ENCODE peak calls at places on chromosomes 11 and 22, in ten cellular contexts. O is Caco-2, X is AG09309, J is Peyer's patch, Q is IMR-90, E is keratinocyte, S is aorta, D is adrenal gland, V is lower lobe of right lung, F is heart left ventricle. W is an unnamed sample.

GRCh38 chr11:69308936-69309799 is 15.2 kb downstream of the MYEOV start:
- DNase-seq in V (no peak), O (no peak), F (no peak), J (no peak), S (no peak), E (no peak), X (no peak), Q (no peak), D (no peak), W (no peak)

GRCh38 chr11:12684354-12684753 is 10.1 kb downstream of the TEAD1 start:
- DNase-seq in J (no peak), X (no peak), V (no peak), S (no peak), Q (no peak), F (no peak), E (no peak), D (no peak), O (no peak), W (no peak)

GRCh38 chr22:46769191-46769675 is 6.8 kb downstream of the TBC1D22A start:
- DNase-seq in S (peak; percentile 45), V (peak; percentile 46), F (peak; percentile 64), O (no peak), D (no peak), J (peak; percentile 81), Q (no peak), X (no peak), E (no peak), W (peak; percentile 97)

GRCh38 chr11:9858822-9859221 is 194.9 kb downstream of the SWAP70 start:
- DNase-seq in V (no peak), Q (peak; percentile 50), S (no peak), E (no peak), O (no peak), D (no peak), X (no peak), J (no peak), F (no peak), W (no peak)

GRCh38 chr11:134433806-134434205 is 21.8 kb upstream of the B3GAT1 start:
- DNase-seq in F (no peak), E (no peak), O (no peak), Q (no peak), S (no peak), V (no peak), J (no peak), D (no peak), X (no peak), W (no peak)

GRCh38 chr22:18157714-18158028 is 7.7 kb downstream of the USP18 start:
- DNase-seq in S (no peak), V (no peak), Q (no peak), J (no peak), F (no peak), E (no peak), O (no peak), D (no peak), X (no peak), W (no peak)

GRCh38 chr11:103257360-103257759 is 148.1 kb downstream of the DYNC2H1 start:
- DNase-seq in S (no peak), X (no peak), D (no peak), Q (peak; percentile 49), F (no peak), V (no peak), J (no peak), E (no peak), O (peak; percentile 58), W (no peak)

GRCh38 chr11:86477495-86478155 is 102.9 kb downstream of the CCDC81 start:
- DNase-seq in S (peak; percentile 59), J (no peak), X (no peak), D (peak; percentile 68), E (no peak), F (no peak), Q (peak; percentile 45), V (no peak), O (no peak), W (no peak)

GRCh38 chr11:66720223-66720898 is 8.7 kb downstream of the SPTBN2 start:
- DNase-seq in V (peak; percentile 67), J (peak; percentile 61), S (no peak), D (peak; percentile 98), O (peak; percentile 34), X (no peak), Q (peak; percentile 56), F (no peak), E (no peak), W (peak; percentile 40)

GRCh38 chr11:66721939-66722338 is 7.1 kb downstream of the SPTBN2 start:
- DNase-seq in V (no peak), D (no peak), S (no peak), F (no peak), O (no peak), Q (no peak), E (no peak), J (no peak), X (no peak), W (no peak)

GRCh38 chr11:66719111-66719872 is 9.7 kb downstream of the SPTBN2 start:
- DNase-seq in Q (no peak), J (no peak), S (no peak), V (no peak), F (no peak), X (no peak), O (no peak), E (no peak), D (no peak), W (no peak)

GRCh38 chr11:66722745-66723651 is 6.0 kb downstream of the SPTBN2 start:
- DNase-seq in X (no peak), J (no peak), Q (no peak), F (no peak), V (no peak), E (no peak), S (no peak), O (no peak), D (no peak), W (no peak)

GRCh38 chr11:66720899-66721470 is 8.0 kb downstream of the SPTBN2 start:
- DNase-seq in O (no peak), V (no peak), D (no peak), Q (no peak), S (no peak), F (no peak), E (no peak), J (no peak), X (no peak), W (no peak)
- H3K4me3 ChIP-seq in O (no peak overlapping the region), V (no peak overlapping the region), D (no peak overlapping the region), Q (no peak overlapping the region), S (no peak overlapping the region), F (no peak overlapping the region), E (no peak overlapping the region), J (no peak overlapping the region), X (no peak overlapping the region), W (no peak overlapping the region)

GRCh38 chr11:27717377-27717776 is 17.1 kb upstream of the BDNF start:
- DNase-seq in D (no peak), S (no peak), X (no peak), E (no peak), F (no peak), V (no peak), J (no peak), Q (no peak), O (no peak), W (no peak)

GRCh38 chr11:27719575-27719925 is 19.3 kb upstream of the BDNF start:
- DNase-seq in F (no peak), V (no peak), X (no peak), S (no peak), E (no peak), Q (no peak), J (no peak), D (no peak), O (no peak), W (no peak)

GRCh38 chr11:27717801-27718229 is 17.6 kb upstream of the BDNF start:
- DNase-seq in X (no peak), E (no peak), J (no peak), F (no peak), S (no peak), V (no peak), D (no peak), Q (no peak), O (no peak), W (no peak)

GRCh38 chr11:27718853-27719574 is 18.8 kb upstream of the BDNF start:
- DNase-seq in V (no peak), O (peak; percentile 71), F (peak; percentile 30), E (no peak), D (no peak), J (no peak), S (peak; percentile 52), X (no peak), Q (peak; percentile 65), W (peak; percentile 71)

DNA sequence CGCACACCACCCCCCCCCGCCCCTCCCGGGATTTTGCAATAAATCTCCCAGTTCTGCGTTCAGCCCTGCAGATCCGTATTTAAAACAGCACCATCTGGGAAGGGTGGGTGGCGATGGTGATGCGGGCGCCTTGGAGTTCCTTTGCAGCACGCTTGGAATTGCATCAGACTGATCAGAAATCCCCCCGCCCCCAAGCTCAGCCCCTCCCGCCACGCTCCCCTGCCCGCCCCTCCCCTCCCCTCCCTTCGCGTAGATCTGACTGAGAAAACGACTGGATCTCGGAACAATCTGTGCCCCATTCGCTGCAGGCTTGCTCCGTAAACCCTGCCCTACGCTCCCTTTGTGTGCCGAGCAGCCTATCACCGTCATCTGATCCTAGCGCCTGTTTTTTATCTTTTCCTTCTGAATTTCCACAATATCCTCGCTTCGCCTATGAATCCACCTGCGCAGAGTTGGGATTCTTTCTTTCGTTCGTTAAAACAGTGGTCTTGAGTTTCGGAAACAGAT is 18.1 kb upstream of the BDNF start:
- DNase-seq in S (no peak), X (peak; percentile 94), F (no peak), O (peak; percentile 83), Q (peak; percentile 95), J (no peak), V (no peak), E (no peak), D (peak; percentile 56), W (peak; percentile 67)
- H3K4me3 ChIP-seq in S (peak overlapping the region; percentile 36), X (peak overlapping the region; percentile 83), F (peak overlapping the region; percentile 23), O (peak overlapping the region; percentile 51), Q (peak overlapping the region; percentile 70), J (no peak overlapping the region), V (peak overlapping the region; percentile 39), E (peak overlapping the region; percentile 49), D (peak overlapping the region; percentile 26), W (peak overlapping the region; percentile 39)

DNA sequence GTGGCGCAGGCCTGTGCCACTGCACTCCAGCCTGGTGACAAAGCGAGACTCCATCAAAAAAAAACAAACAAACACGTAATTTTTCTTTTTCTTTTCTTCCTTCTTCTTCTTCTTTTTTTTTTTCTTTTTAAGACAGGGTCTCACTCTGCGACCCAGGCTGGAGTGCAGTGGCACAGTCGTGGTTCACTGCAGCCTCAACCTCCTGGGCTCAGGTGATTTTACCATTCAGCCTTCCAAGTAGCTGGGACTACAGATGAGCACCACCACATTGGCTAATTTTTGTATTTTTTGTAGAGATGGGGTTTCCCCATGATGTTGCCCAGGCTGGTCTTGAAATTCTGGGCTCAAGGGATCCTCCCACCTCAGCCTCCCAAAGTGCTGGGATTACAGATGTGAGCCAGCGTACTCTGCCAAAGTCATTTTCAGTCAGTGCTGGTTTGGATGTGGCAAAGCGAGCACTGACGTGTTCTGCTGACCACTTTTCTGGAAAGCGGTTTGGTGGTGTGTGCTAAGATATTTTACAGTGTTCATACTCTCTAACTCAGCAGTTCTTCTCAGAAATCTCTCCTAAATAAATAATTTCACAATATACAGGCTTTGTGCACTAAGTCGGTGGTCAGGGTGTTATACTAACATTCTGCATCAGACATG is 10.7 kb downstream of the FAM118A start:
- DNase-seq in V (no peak), D (no peak), O (no peak), J (no peak), E (no peak), F (no peak), Q (peak; percentile 75), S (peak; percentile 68), X (peak; percentile 74), W (no peak)
- H3K4me3 ChIP-seq in V (no peak overlapping the region), D (no peak overlapping the region), O (no peak overlapping the region), J (no peak overlapping the region), E (no peak overlapping the region), F (no peak overlapping the region), Q (no peak overlapping the region), S (no peak overlapping the region), X (no peak overlapping the region), W (no peak overlapping the region)

GRCh38 chr11:95999604-96000003 is 75.7 kb upstream of the MTMR2 start:
- DNase-seq in X (no peak), O (no peak), S (no peak), D (no peak), E (no peak), Q (no peak), V (no peak), F (no peak), J (no peak), W (no peak)
- H3K4me3 ChIP-seq in X (no peak overlapping the region), O (no peak overlapping the region), S (no peak overlapping the region), D (no peak overlapping the region), E (peak overlapping the region; percentile 4), Q (no peak overlapping the region), V (peak overlapping the region; percentile 10), F (no peak overlapping the region), J (no peak overlapping the region), W (no peak overlapping the region)